ENCODE peak calls at places on chromosomes 13 and 19, in seven cellular contexts. One of them, this sample, is unnamed.
A peak's percentile ranks its signal among the peaks of the same experiment; 100 is the strongest.

GRCh38 chr19:2944403-2944774 is 382 bp downstream of the ZNF77 start:
- DNase-seq in psoas muscle: no peak
- DNase-seq in CD4-positive, CD25-positive, alpha-beta regulatory T cell: no peak
- DNase-seq in PC-3: no peak
- DNase-seq in cardiac muscle cell: no peak
- DNase-seq in lung: no peak
- DNase-seq in IMR-90: no peak
- DNase-seq in this sample: no peak

GRCh38 chr19:11102944-11103343 is 13.7 kb downstream of the LDLR start:
- DNase-seq in PC-3: no peak
- DNase-seq in psoas muscle: no peak
- DNase-seq in CD4-positive, CD25-positive, alpha-beta regulatory T cell: no peak
- DNase-seq in IMR-90: no peak
- DNase-seq in lung: no peak
- DNase-seq in cardiac muscle cell: no peak
- DNase-seq in this sample: no peak

GRCh38 chr13:61700663-61701062 is 285.0 kb upstream of the PCDH20 start:
- DNase-seq in cardiac muscle cell: no peak
- DNase-seq in PC-3: no peak
- DNase-seq in lung: no peak
- DNase-seq in IMR-90: no peak
- DNase-seq in psoas muscle: no peak
- DNase-seq in CD4-positive, CD25-positive, alpha-beta regulatory T cell: no peak
- DNase-seq in this sample: no peak

GRCh38 chr19:28184997-28185396 is 1028.0 kb downstream of the UQCRFS1 start:
- DNase-seq in cardiac muscle cell: no peak
- DNase-seq in IMR-90: no peak
- DNase-seq in psoas muscle: no peak
- DNase-seq in CD4-positive, CD25-positive, alpha-beta regulatory T cell: no peak
- DNase-seq in lung: no peak
- DNase-seq in PC-3: no peak
- DNase-seq in this sample: no peak

GRCh38 chr19:47419037-47419783 is at the start of gene MEIS3:
- DNase-seq in cardiac muscle cell: peak; percentile 53
- DNase-seq in CD4-positive, CD25-positive, alpha-beta regulatory T cell: no peak
- DNase-seq in PC-3: no peak
- DNase-seq in lung: no peak
- DNase-seq in IMR-90: no peak
- DNase-seq in psoas muscle: no peak
- DNase-seq in this sample: no peak

GRCh38 chr13:44382635-44383145 is 9.1 kb downstream of the SERP2 start:
- DNase-seq in PC-3: no peak
- DNase-seq in lung: no peak
- DNase-seq in psoas muscle: no peak
- DNase-seq in IMR-90: no peak
- DNase-seq in CD4-positive, CD25-positive, alpha-beta regulatory T cell: no peak
- DNase-seq in cardiac muscle cell: peak; percentile 52
- DNase-seq in this sample: peak; percentile 46

GRCh38 chr13:73194310-73194709 is 135.5 kb downstream of the KLF5 start:
- DNase-seq in CD4-positive, CD25-positive, alpha-beta regulatory T cell: no peak
- DNase-seq in lung: no peak
- DNase-seq in cardiac muscle cell: no peak
- DNase-seq in IMR-90: no peak
- DNase-seq in PC-3: peak; percentile 7
- DNase-seq in psoas muscle: no peak
- DNase-seq in this sample: peak; percentile 11

GRCh38 chr19:28710278-28710677 is 502.7 kb downstream of the UQCRFS1 start:
- DNase-seq in lung: no peak
- DNase-seq in cardiac muscle cell: peak; percentile 70
- DNase-seq in IMR-90: peak; percentile 67
- DNase-seq in psoas muscle: no peak
- DNase-seq in PC-3: peak; percentile 65
- DNase-seq in CD4-positive, CD25-positive, alpha-beta regulatory T cell: no peak
- DNase-seq in this sample: no peak

GRCh38 chr19:6393982-6394412 is 1.0 kb upstream of the GTF2F1 start:
- DNase-seq in CD4-positive, CD25-positive, alpha-beta regulatory T cell: no peak
- DNase-seq in cardiac muscle cell: no peak
- DNase-seq in PC-3: no peak
- DNase-seq in IMR-90: no peak
- DNase-seq in psoas muscle: no peak
- DNase-seq in lung: no peak
- DNase-seq in this sample: no peak

GRCh38 chr19:45798995-45799517 is 6.4 kb upstream of the DMWD start:
- DNase-seq in cardiac muscle cell: peak; percentile 68
- DNase-seq in psoas muscle: peak; percentile 80
- DNase-seq in IMR-90: peak; percentile 83
- DNase-seq in PC-3: peak; percentile 65
- DNase-seq in CD4-positive, CD25-positive, alpha-beta regulatory T cell: peak; percentile 46
- DNase-seq in lung: peak; percentile 59
- DNase-seq in this sample: peak; percentile 70

GRCh38 chr13:25292301-25292700 is 5.0 kb upstream of the MTMR6 start:
- DNase-seq in PC-3: peak; percentile 6
- DNase-seq in cardiac muscle cell: no peak
- DNase-seq in IMR-90: peak; percentile 47
- DNase-seq in CD4-positive, CD25-positive, alpha-beta regulatory T cell: no peak
- DNase-seq in psoas muscle: no peak
- DNase-seq in lung: no peak
- DNase-seq in this sample: no peak

GRCh38 chr13:111577956-111578595 is 257.6 kb downstream of the TEX29 start:
- DNase-seq in CD4-positive, CD25-positive, alpha-beta regulatory T cell: no peak
- DNase-seq in cardiac muscle cell: no peak
- DNase-seq in psoas muscle: no peak
- DNase-seq in PC-3: no peak
- DNase-seq in lung: no peak
- DNase-seq in IMR-90: no peak
- DNase-seq in this sample: no peak

GRCh38 chr19:932647-933552 is 7.1 kb downstream of the ARID3A start:
- DNase-seq in CD4-positive, CD25-positive, alpha-beta regulatory T cell: no peak
- DNase-seq in PC-3: no peak
- DNase-seq in lung: no peak
- DNase-seq in psoas muscle: peak; percentile 86
- DNase-seq in cardiac muscle cell: peak; percentile 71
- DNase-seq in IMR-90: peak; percentile 94
- DNase-seq in this sample: no peak

GRCh38 chr13:80083516-80084085 is 257.3 kb downstream of the SPRY2 start:
- DNase-seq in cardiac muscle cell: no peak
- DNase-seq in IMR-90: peak; percentile 5
- DNase-seq in lung: no peak
- DNase-seq in PC-3: no peak
- DNase-seq in psoas muscle: no peak
- DNase-seq in CD4-positive, CD25-positive, alpha-beta regulatory T cell: no peak
- DNase-seq in this sample: no peak

GRCh38 chr13:23427342-23428182 is 5.9 kb downstream of the SACS start:
- DNase-seq in psoas muscle: no peak
- DNase-seq in PC-3: peak; percentile 92
- DNase-seq in lung: no peak
- DNase-seq in cardiac muscle cell: no peak
- DNase-seq in CD4-positive, CD25-positive, alpha-beta regulatory T cell: no peak
- DNase-seq in IMR-90: peak; percentile 97
- DNase-seq in this sample: peak; percentile 57

GRCh38 chr13:40161008-40161694 is 505.3 kb downstream of the FOXO1 start:
- DNase-seq in lung: no peak
- DNase-seq in CD4-positive, CD25-positive, alpha-beta regulatory T cell: no peak
- DNase-seq in PC-3: no peak
- DNase-seq in IMR-90: no peak
- DNase-seq in cardiac muscle cell: no peak
- DNase-seq in psoas muscle: no peak
- DNase-seq in this sample: no peak

GRCh38 chr19:57078802-57079201 is 41.0 kb upstream of the USP29 start:
- DNase-seq in cardiac muscle cell: no peak
- DNase-seq in IMR-90: no peak
- DNase-seq in CD4-positive, CD25-positive, alpha-beta regulatory T cell: no peak
- DNase-seq in PC-3: no peak
- DNase-seq in lung: no peak
- DNase-seq in psoas muscle: no peak
- DNase-seq in this sample: no peak

GRCh38 chr13:59665736-59666135 is 498.0 kb downstream of the DIAPH3 start:
- DNase-seq in psoas muscle: no peak
- DNase-seq in PC-3: no peak
- DNase-seq in lung: no peak
- DNase-seq in IMR-90: peak; percentile 10
- DNase-seq in cardiac muscle cell: no peak
- DNase-seq in CD4-positive, CD25-positive, alpha-beta regulatory T cell: no peak
- DNase-seq in this sample: no peak

GRCh38 chr13:112690242-112690943 is 555 bp downstream of the ATP11A start:
- DNase-seq in psoas muscle: peak; percentile 73
- DNase-seq in lung: no peak
- DNase-seq in PC-3: no peak
- DNase-seq in CD4-positive, CD25-positive, alpha-beta regulatory T cell: no peak
- DNase-seq in cardiac muscle cell: peak; percentile 81
- DNase-seq in IMR-90: peak; percentile 44
- DNase-seq in this sample: peak; percentile 59

GRCh38 chr19:18762125-18763023 is 28.7 kb downstream of the COMP start:
- DNase-seq in psoas muscle: peak; percentile 87
- DNase-seq in IMR-90: no peak
- DNase-seq in lung: peak; percentile 91
- DNase-seq in cardiac muscle cell: peak; percentile 31
- DNase-seq in PC-3: peak; percentile 95
- DNase-seq in CD4-positive, CD25-positive, alpha-beta regulatory T cell: no peak
- DNase-seq in this sample: peak; percentile 100

GRCh38 chr19:18763674-18764590 is 27.2 kb downstream of the COMP start:
- DNase-seq in IMR-90: peak; percentile 27
- DNase-seq in psoas muscle: peak; percentile 89
- DNase-seq in PC-3: peak; percentile 82
- DNase-seq in lung: peak; percentile 64
- DNase-seq in CD4-positive, CD25-positive, alpha-beta regulatory T cell: no peak
- DNase-seq in cardiac muscle cell: no peak
- DNase-seq in this sample: no peak

GRCh38 chr19:18764591-18765051 is 26.5 kb downstream of the COMP start:
- DNase-seq in cardiac muscle cell: no peak
- DNase-seq in PC-3: peak; percentile 73
- DNase-seq in CD4-positive, CD25-positive, alpha-beta regulatory T cell: no peak
- DNase-seq in lung: no peak
- DNase-seq in psoas muscle: no peak
- DNase-seq in IMR-90: no peak
- DNase-seq in this sample: no peak

GRCh38 chr19:18768046-18768771 is 22.9 kb downstream of the COMP start:
- DNase-seq in cardiac muscle cell: peak; percentile 31
- DNase-seq in PC-3: no peak
- DNase-seq in CD4-positive, CD25-positive, alpha-beta regulatory T cell: no peak
- DNase-seq in IMR-90: no peak
- DNase-seq in psoas muscle: no peak
- DNase-seq in lung: no peak
- DNase-seq in this sample: no peak

GRCh38 chr19:18765224-18765623 is 25.9 kb downstream of the COMP start:
- DNase-seq in lung: no peak
- DNase-seq in IMR-90: no peak
- DNase-seq in cardiac muscle cell: no peak
- DNase-seq in CD4-positive, CD25-positive, alpha-beta regulatory T cell: no peak
- DNase-seq in psoas muscle: no peak
- DNase-seq in PC-3: no peak
- DNase-seq in this sample: no peak
- H3K4me1 ChIP-seq in lung: peaks cover 13% of the 10 kb centered on the region
- H3K4me1 ChIP-seq in IMR-90: peaks cover 4% of the 10 kb centered on the region
- H3K4me1 ChIP-seq in cardiac muscle cell: peaks cover 10% of the 10 kb centered on the region
- H3K4me1 ChIP-seq in CD4-positive, CD25-positive, alpha-beta regulatory T cell: no peaks in the 10 kb centered on the region
- H3K4me1 ChIP-seq in psoas muscle: peaks cover 31% of the 10 kb centered on the region
- H3K4me1 ChIP-seq in PC-3: peaks cover 40% of the 10 kb centered on the region
- H3K4me1 ChIP-seq in this sample: peaks cover 34% of the 10 kb centered on the region

GRCh38 chr19:40390084-40390742 is at the start of gene HIPK4:
- DNase-seq in PC-3: no peak
- DNase-seq in cardiac muscle cell: no peak
- DNase-seq in IMR-90: no peak
- DNase-seq in lung: no peak
- DNase-seq in psoas muscle: no peak
- DNase-seq in CD4-positive, CD25-positive, alpha-beta regulatory T cell: no peak
- DNase-seq in this sample: no peak

GRCh38 chr19:40393894-40394815 is 4.2 kb upstream of the HIPK4 start:
- DNase-seq in IMR-90: no peak
- DNase-seq in CD4-positive, CD25-positive, alpha-beta regulatory T cell: no peak
- DNase-seq in cardiac muscle cell: no peak
- DNase-seq in psoas muscle: no peak
- DNase-seq in lung: no peak
- DNase-seq in PC-3: no peak
- DNase-seq in this sample: no peak

GRCh38 chr19:40389404-40390083 is 437 bp downstream of the HIPK4 start:
- DNase-seq in cardiac muscle cell: no peak
- DNase-seq in CD4-positive, CD25-positive, alpha-beta regulatory T cell: no peak
- DNase-seq in lung: no peak
- DNase-seq in PC-3: no peak
- DNase-seq in psoas muscle: no peak
- DNase-seq in IMR-90: no peak
- DNase-seq in this sample: no peak

GRCh38 chr19:40392894-40393517 is 3.0 kb upstream of the HIPK4 start:
- DNase-seq in PC-3: peak; percentile 69
- DNase-seq in lung: peak; percentile 50
- DNase-seq in IMR-90: no peak
- DNase-seq in cardiac muscle cell: no peak
- DNase-seq in psoas muscle: no peak
- DNase-seq in CD4-positive, CD25-positive, alpha-beta regulatory T cell: no peak
- DNase-seq in this sample: no peak

DNA sequence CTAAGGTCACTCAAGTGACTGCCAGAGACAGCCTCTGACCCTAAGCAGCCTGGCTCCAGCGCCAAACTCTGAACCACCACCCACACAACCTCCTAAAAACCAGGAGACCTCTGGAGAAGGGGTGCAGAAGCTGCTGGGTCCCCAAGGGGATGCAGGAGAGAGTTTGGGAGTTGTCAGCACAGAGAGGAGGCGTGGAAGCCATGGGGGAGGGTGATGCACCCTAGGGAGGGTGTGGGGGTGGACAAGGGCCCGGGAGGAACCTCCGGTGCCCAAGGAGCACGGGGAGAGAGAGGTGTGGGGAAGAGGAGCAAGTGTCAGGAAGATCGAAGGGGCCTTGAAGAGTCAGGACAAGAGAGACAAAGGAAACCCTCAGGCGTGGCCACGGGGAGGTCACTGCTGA is 2.1 kb upstream of the HIPK4 start:
- DNase-seq in PC-3: no peak
- DNase-seq in CD4-positive, CD25-positive, alpha-beta regulatory T cell: no peak
- DNase-seq in psoas muscle: no peak
- DNase-seq in cardiac muscle cell: no peak
- DNase-seq in IMR-90: no peak
- DNase-seq in lung: no peak
- DNase-seq in this sample: no peak
- H3K4me3 ChIP-seq in PC-3: no peak overlapping the region
- H3K4me3 ChIP-seq in CD4-positive, CD25-positive, alpha-beta regulatory T cell: no peak overlapping the region
- H3K4me3 ChIP-seq in psoas muscle: no peak overlapping the region
- H3K4me3 ChIP-seq in cardiac muscle cell: no peak overlapping the region
- H3K4me3 ChIP-seq in IMR-90: no peak overlapping the region
- H3K4me3 ChIP-seq in lung: no peak overlapping the region
- H3K4me3 ChIP-seq in this sample: no peak overlapping the region

DNA sequence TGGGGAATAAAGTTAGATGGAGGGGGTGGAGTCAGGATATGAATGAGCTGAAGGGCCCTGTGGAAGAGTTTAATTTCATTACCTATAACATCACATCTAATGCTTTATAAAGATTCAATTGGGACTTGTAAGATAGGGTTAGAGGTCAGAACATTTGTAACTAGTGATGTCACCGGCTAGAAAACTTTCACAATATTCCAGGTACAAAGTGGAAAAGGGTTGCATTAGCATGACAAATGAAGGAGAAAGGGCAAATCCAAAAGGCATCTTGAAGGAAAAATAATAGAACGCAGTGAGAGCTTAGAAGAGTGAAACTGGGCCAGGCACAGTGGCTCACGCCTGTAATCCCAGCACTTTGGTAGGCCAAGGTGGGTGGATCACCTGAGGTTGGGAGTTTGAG is 7.6 kb downstream of the MBNL2 start:
- DNase-seq in PC-3: no peak
- DNase-seq in cardiac muscle cell: no peak
- DNase-seq in IMR-90: no peak
- DNase-seq in CD4-positive, CD25-positive, alpha-beta regulatory T cell: no peak
- DNase-seq in psoas muscle: no peak
- DNase-seq in lung: no peak
- DNase-seq in this sample: no peak
- H3K27me3 ChIP-seq in PC-3: no peaks in the 10 kb centered on the region
- H3K27me3 ChIP-seq in cardiac muscle cell: peaks cover 3% of the 10 kb centered on the region
- H3K27me3 ChIP-seq in IMR-90: no peaks in the 10 kb centered on the region
- H3K27me3 ChIP-seq in CD4-positive, CD25-positive, alpha-beta regulatory T cell: no peaks in the 10 kb centered on the region
- H3K27me3 ChIP-seq in psoas muscle: no peaks in the 10 kb centered on the region
- H3K27me3 ChIP-seq in lung: no peaks in the 10 kb centered on the region
- H3K27me3 ChIP-seq in this sample: no peaks in the 10 kb centered on the region

GRCh38 chr19:23908165-23908564 is 6.5 kb upstream of the ZNF726 start:
- DNase-seq in psoas muscle: no peak
- DNase-seq in lung: no peak
- DNase-seq in IMR-90: no peak
- DNase-seq in cardiac muscle cell: no peak
- DNase-seq in CD4-positive, CD25-positive, alpha-beta regulatory T cell: no peak
- DNase-seq in PC-3: no peak
- DNase-seq in this sample: no peak
- H3K4me1 ChIP-seq in psoas muscle: no peaks in the 10 kb centered on the region
- H3K4me1 ChIP-seq in lung: no peaks in the 10 kb centered on the region
- H3K4me1 ChIP-seq in IMR-90: no peaks in the 10 kb centered on the region
- H3K4me1 ChIP-seq in cardiac muscle cell: no peaks in the 10 kb centered on the region
- H3K4me1 ChIP-seq in CD4-positive, CD25-positive, alpha-beta regulatory T cell: no peaks in the 10 kb centered on the region
- H3K4me1 ChIP-seq in PC-3: no peaks in the 10 kb centered on the region
- H3K4me1 ChIP-seq in this sample: no peaks in the 10 kb centered on the region